ENCODE peak calls at places on chromosomes 6 and 20, in six cellular contexts. I is HCT116, F is HepG2, D is K562, R is H1, S is GM12878. V is an unnamed sample.

GRCh38 chr6:35363293-35363750 is 21.0 kb downstream of the PPARD start:
- DNase-seq in I (no peak), F (no peak), D (peak; percentile 94), R (no peak), S (no peak), V (no peak)

GRCh38 chr20:37992802-37993538 is 40.3 kb downstream of the TTI1 start:
- DNase-seq in I (no peak), F (peak; percentile 55), D (peak; percentile 79), R (no peak), S (no peak), V (no peak)

GRCh38 chr6:130366011-130366963 is at the start of gene TMEM200A:
- DNase-seq in I (no peak), F (no peak), D (peak; percentile 3), R (peak; percentile 58), S (no peak), V (no peak)

GRCh38 chr6:70669133-70669532 is 1.4 kb downstream of the SMAP1 start:
- DNase-seq in I (no peak), F (peak; percentile 13), D (no peak), R (no peak), S (no peak), V (no peak)

GRCh38 chr20:39676857-39677351 is 714.8 kb downstream of the DHX35 start:
- DNase-seq in I (no peak), F (no peak), D (no peak), R (no peak), S (no peak), V (no peak)

GRCh38 chr6:31831350-31832215 is 4.0 kb downstream of the HSPA1B start:
- DNase-seq in I (no peak), F (no peak), D (no peak), R (no peak), S (no peak), V (no peak)

GRCh38 chr20:34065260-34065659 is 46.8 kb downstream of the EIF2S2 start:
- DNase-seq in I (no peak), F (no peak), D (no peak), R (no peak), S (no peak), V (no peak)

GRCh38 chr6:8658391-8658790 is 223.0 kb upstream of the SLC35B3 start:
- DNase-seq in I (no peak), F (no peak), D (no peak), R (no peak), S (no peak), V (no peak)

GRCh38 chr6:19719691-19720127 is 117.5 kb upstream of the ID4 start:
- DNase-seq in I (no peak), F (no peak), D (no peak), R (peak; percentile 57), S (no peak), V (no peak)

GRCh38 chr6:103699770-103700169 is 1159.9 kb downstream of the HACE1 start:
- DNase-seq in I (no peak), F (no peak), D (no peak), R (no peak), S (no peak), V (no peak)

GRCh38 chr6:30690403-30691207 is at the start of gene NRM:
- DNase-seq in I (no peak), F (peak; percentile 78), D (peak; percentile 93), R (peak; percentile 89), S (no peak), V (peak; percentile 63)

GRCh38 chr20:14055127-14055742 is 59.9 kb downstream of the MACROD2 start:
- DNase-seq in I (peak; percentile 48), F (peak; percentile 77), D (peak; percentile 9), R (no peak), S (no peak), V (peak; percentile 55)

GRCh38 chr6:4381379-4381778 is 246.0 kb upstream of the ECI2 start:
- DNase-seq in I (no peak), F (no peak), D (no peak), R (no peak), S (no peak), V (no peak)

GRCh38 chr6:114049367-114049966 is 78.5 kb upstream of the HDAC2 start:
- DNase-seq in I (peak; percentile 8), F (peak; percentile 80), D (no peak), R (no peak), S (no peak), V (no peak)

GRCh38 chr6:156021746-156022396 is 566.2 kb upstream of the NOX3 start:
- DNase-seq in I (no peak), F (no peak), D (no peak), R (no peak), S (no peak), V (no peak)

GRCh38 chr20:47502271-47502730 is 614 bp downstream of the NCOA3 start:
- DNase-seq in I (no peak), F (no peak), D (peak; percentile 49), R (peak; percentile 59), S (no peak), V (no peak)

GRCh38 chr6:54445207-54445606 is 137.0 kb downstream of the TINAG start:
- DNase-seq in I (no peak), F (no peak), D (no peak), R (no peak), S (no peak), V (no peak)

GRCh38 chr6:56996401-56996800 is 41.5 kb downstream of the BEND6 start:
- DNase-seq in I (no peak), F (no peak), D (no peak), R (no peak), S (no peak), V (no peak)

GRCh38 chr20:39861381-39861780 is 827.7 kb downstream of the MAFB start:
- DNase-seq in I (no peak), F (no peak), D (no peak), R (no peak), S (no peak), V (no peak)

GRCh38 chr6:56938634-56939294 is 16.1 kb upstream of the BEND6 start:
- DNase-seq in I (peak; percentile 100), F (peak; percentile 13), D (no peak), R (no peak), S (no peak), V (no peak)

GRCh38 chr6:131182991-131183425 is 47.7 kb downstream of the AKAP7 start:
- DNase-seq in I (no peak), F (peak; percentile 35), D (peak; percentile 13), R (peak; percentile 65), S (no peak), V (peak; percentile 27)

GRCh38 chr6:41255638-41256246 is 27.6 kb downstream of the TREML4 start:
- DNase-seq in I (no peak), F (no peak), D (no peak), R (no peak), S (no peak), V (no peak)

GRCh38 chr20:5191829-5192569 is 65.2 kb downstream of the CDS2 start:
- DNase-seq in I (peak; percentile 51), F (peak; percentile 90), D (peak; percentile 59), R (no peak), S (peak; percentile 61), V (no peak)

GRCh38 chr6:25312034-25312620 is 33.0 kb downstream of the CARMIL1 start:
- DNase-seq in I (no peak), F (no peak), D (no peak), R (no peak), S (no peak), V (no peak)
- H3K4me3 ChIP-seq in I (no peak overlapping the region), F (no peak overlapping the region), D (no peak overlapping the region), R (no peak overlapping the region), S (no peak overlapping the region), V (no peak overlapping the region)

DNA sequence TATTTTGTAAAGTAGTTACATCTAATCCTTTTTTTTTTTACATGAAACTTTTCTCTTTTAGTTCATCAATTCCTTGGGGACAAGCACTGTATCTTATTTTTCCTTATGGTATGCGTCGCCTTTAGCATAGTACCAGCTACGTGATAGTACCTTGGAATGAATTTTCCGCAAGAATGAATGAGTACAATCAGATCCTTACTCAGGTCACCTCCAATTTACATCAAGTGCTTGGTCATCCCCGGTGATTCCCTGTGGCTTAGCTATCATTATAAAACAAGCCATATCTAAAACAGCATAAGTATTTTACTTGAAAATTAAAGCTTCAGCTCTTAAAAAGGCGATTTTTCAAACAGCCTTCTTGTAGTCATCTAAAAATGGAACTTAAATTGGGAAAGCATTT is 680.4 kb upstream of the MAP3K7 start:
- DNase-seq in I (no peak), F (no peak), D (no peak), R (no peak), S (no peak), V (no peak)
- TF ChIP-seq ZNF274 in I (no peak), F (no peak), D (no peak), R (no peak), S (no peak), V (no peak)

GRCh38 chr20:326645-327031 is 1.3 kb downstream of the SOX12 start:
- DNase-seq in I (no peak), F (no peak), D (no peak), R (no peak), S (no peak), V (no peak)
- H3K4me3 ChIP-seq in I (peak overlapping the region; percentile 81), F (peak overlapping the region; percentile 62), D (peak overlapping the region; percentile 65), R (peak overlapping the region; percentile 90), S (peak overlapping the region; percentile 85), V (peak overlapping the region; percentile 90)

DNA sequence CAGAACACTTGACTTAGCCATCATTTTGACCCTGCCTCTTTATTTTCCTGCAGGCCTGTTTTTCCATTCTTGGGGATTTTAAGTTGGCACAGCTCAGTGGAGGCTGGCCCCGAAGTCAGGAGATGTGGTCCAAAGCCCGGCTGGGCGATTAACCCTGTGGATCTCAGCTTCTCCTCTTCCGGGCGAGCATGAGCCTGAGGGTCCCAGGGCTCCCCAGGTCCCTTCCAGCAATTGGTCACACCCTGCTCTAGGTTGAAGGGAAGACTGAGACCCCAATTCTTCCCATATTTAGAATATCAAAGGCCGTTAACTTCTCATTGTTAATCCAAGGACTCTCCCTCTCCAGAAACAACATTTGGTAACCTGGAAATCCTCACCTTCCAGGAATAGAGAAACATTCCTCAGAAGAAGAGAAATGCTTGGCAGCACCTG is 2.3 kb downstream of the THBS2 start:
- DNase-seq in I (no peak), F (no peak), D (no peak), R (no peak), S (no peak), V (no peak)
- TF ChIP-seq ZNF274 in I (no peak), F (no peak), D (no peak), R (no peak), S (no peak), V (no peak)

V was measured in NT2/D1.